ENCODE peak calls at places on chromosomes 6 and 20, in seven cellular contexts. G is cardiac muscle cell; E is IMR-90; T is CD8-positive, alpha-beta T cell; M is keratinocyte; L is dorsolateral prefrontal cortex; A is CD4-positive, alpha-beta memory T cell. S is an unnamed sample.

GRCh38 chr6:118867181-118867580 is 26.8 kb upstream of the ASF1A start:
- DNase-seq in G (no peak), E (peak), T (no peak), M (no peak), L (no peak), A (no peak), S (no peak)

GRCh38 chr20:34755367-34755766 is 51.2 kb downstream of the TP53INP2 start:
- DNase-seq in G (no peak), E (no peak), T (no peak), M (no peak), L (no peak), A (no peak), S (no peak)

GRCh38 chr6:169106176-169106575 is 147.5 kb downstream of the THBS2 start:
- DNase-seq in G (peak), E (peak), T (no peak), M (no peak), L (no peak), A (no peak), S (no peak)

GRCh38 chr20:57400821-57401564 is 9.8 kb downstream of the RBM38 start:
- DNase-seq in G (no peak), E (no peak), T (no peak), M (no peak), L (no peak), A (no peak), S (no peak)

GRCh38 chr20:53900380-53900999 is 169.9 kb downstream of the BCAS1 start:
- DNase-seq in G (peak), E (peak), T (no peak), M (peak), L (no peak), A (no peak), S (no peak)

GRCh38 chr20:36167826-36168634 is 13.5 kb downstream of the EPB41L1 start:
- DNase-seq in G (no peak), E (peak), T (no peak), M (no peak), L (no peak), A (no peak), S (no peak)

GRCh38 chr6:105869835-105870506 is 216.2 kb upstream of the PRDM1 start:
- DNase-seq in G (no peak), E (no peak), T (no peak), M (no peak), L (no peak), A (no peak), S (no peak)

GRCh38 chr6:142945446-142946180 is 637 bp upstream of the HIVEP2 start:
- DNase-seq in G (no peak), E (no peak), T (peak), M (no peak), L (peak), A (peak), S (peak)

DNA sequence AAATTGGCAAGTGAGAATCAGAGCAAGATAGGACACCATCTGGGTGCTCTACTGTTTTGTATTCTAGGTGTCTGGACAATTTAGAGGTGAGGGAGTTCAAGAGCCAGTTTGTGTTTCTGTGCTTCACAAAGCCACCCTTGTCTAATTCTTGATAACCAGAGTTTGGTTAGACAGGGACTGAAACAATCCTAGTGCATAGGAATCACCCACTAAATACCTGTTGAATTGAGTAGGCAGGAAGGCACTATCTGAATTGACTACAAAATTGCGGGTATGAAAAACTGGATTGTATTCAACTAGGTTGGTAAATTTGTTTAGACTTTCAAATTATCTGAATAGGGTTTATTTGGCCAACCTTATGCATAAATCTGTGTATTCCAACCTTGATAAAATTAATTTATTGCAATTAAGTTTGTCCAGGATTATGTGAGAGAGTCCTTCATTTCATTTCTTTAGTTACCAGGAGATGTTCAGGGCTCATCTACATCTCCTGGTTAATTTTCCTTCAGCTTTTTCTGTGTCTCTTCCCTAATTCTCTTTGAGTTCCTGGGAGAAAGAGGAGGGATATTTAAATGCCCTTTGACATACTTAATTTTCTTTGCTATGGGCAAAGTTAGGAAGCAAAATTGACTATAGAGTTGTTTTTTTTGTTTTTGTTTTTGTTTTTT is 1.7 kb downstream of the TPX2 start:
- DNase-seq in G (no peak), E (no peak), T (no peak), M (no peak), L (no peak), A (no peak), S (no peak)
- H3K27ac ChIP-seq in G (no peak), E (no peak), T (no peak), M (peak), L (no peak), A (peak), S (no peak)

GRCh38 chr6:134626589-134626988 is 308.7 kb upstream of the SGK1 start:
- DNase-seq in G (no peak), E (no peak), T (no peak), M (no peak), L (no peak), A (no peak), S (no peak)
- H3K27ac ChIP-seq in G (no peak), E (no peak), T (no peak), M (no peak), L (peak), A (no peak), S (no peak)

GRCh38 chr6:43703512-43704429 is 16.2 kb upstream of the MRPS18A start:
- DNase-seq in G (no peak), E (no peak), T (no peak), M (no peak), L (no peak), A (no peak), S (no peak)
- H3K27ac ChIP-seq in G (peak), E (no peak), T (no peak), M (no peak), L (no peak), A (no peak), S (no peak)

GRCh38 chr6:159981591-159982245 is 12.8 kb downstream of the IGF2R start:
- DNase-seq in G (peak), E (peak), T (peak), M (no peak), L (no peak), A (peak), S (peak)
- H3K27ac ChIP-seq in G (no peak), E (peak), T (peak), M (peak), L (no peak), A (peak), S (peak)

DNA sequence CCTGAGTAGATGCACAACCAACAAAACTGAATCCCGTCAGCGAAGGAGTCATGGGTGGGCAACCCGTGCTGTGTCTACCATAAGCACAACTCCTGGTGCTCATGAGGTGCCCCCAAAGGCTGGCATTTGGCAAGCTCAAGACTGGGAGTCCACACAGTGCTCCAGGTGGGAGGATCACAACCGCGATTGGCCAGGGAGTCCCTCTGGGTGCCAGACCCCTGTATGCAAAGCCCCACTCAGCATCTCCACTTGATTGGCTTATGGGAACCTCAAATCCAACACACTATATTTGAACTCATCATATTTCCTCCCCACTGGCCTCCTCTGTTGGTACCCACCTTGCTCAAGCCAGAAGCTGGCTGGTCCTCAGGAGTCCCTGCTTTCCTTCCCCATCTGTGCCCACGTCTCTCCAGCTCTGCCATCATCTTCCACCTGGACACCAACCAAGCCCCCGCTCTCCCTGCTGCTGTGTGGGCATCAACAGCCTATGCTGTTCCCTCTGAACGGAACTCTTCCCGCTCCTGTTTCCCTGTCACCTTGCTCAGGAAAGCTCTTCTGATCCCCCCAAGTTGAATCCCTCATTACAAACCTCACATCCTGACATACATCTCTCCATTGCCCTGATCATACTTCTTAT is 142.3 kb upstream of the PTPN1 start:
- DNase-seq in G (no peak), E (no peak), T (no peak), M (no peak), L (no peak), A (no peak), S (no peak)
- H3K27ac ChIP-seq in G (no peak), E (no peak), T (no peak), M (no peak), L (no peak), A (no peak), S (no peak)

GRCh38 chr20:1816384-1817381 is 78.5 kb upstream of the SIRPA start:
- DNase-seq in G (peak), E (peak), T (no peak), M (no peak), L (peak), A (no peak), S (no peak)
- H3K27ac ChIP-seq in G (no peak), E (peak), T (no peak), M (peak), L (peak), A (no peak), S (no peak)

GRCh38 chr6:160739955-160740354 is 37.9 kb downstream of the PLG start:
- DNase-seq in G (no peak), E (no peak), T (no peak), M (no peak), L (no peak), A (no peak), S (no peak)
- H3K27ac ChIP-seq in G (no peak), E (no peak), T (no peak), M (no peak), L (no peak), A (no peak), S (no peak)